ENCODE peak calls at places on chromosomes 5 and 9, in four cellular contexts. F is stomach, V is body of pancreas, U is AG09309. P is an unnamed sample.

GRCh38 chr5:35143841-35144240 is 86.4 kb downstream of the PRLR start:
- DNase-seq in F (no peak), V (no peak), U (no peak), P (no peak)

GRCh38 chr5:1633605-1634336 is 110.0 kb upstream of the LPCAT1 start:
- DNase-seq in F (peak), V (peak), U (no peak), P (peak)

GRCh38 chr5:173895766-173896165 is 7.6 kb downstream of the CPEB4 start:
- DNase-seq in F (no peak), V (no peak), U (no peak), P (no peak)

GRCh38 chr9:129773262-129774048 is 20.6 kb upstream of the PTGES start:
- DNase-seq in F (peak), V (peak), U (peak), P (no peak)

GRCh38 chr5:167898361-167899042 is 392.9 kb upstream of the WWC1 start:
- DNase-seq in F (no peak), V (no peak), U (no peak), P (no peak)

GRCh38 chr5:80072103-80073073 is 37.2 kb downstream of the THBS4 start:
- DNase-seq in F (no peak), V (no peak), U (no peak), P (no peak)

GRCh38 chr9:112048924-112049785 is 125.9 kb downstream of the SUSD1 start:
- DNase-seq in F (peak), V (peak), U (peak), P (no peak)

GRCh38 chr5:17374973-17375844 is 122.8 kb upstream of the TAF11L2 start:
- DNase-seq in F (peak), V (peak), U (no peak), P (no peak)

GRCh38 chr5:25963251-25964008 is 1075.0 kb downstream of the CDH9 start:
- DNase-seq in F (no peak), V (peak), U (no peak), P (peak)

GRCh38 chr5:180646963-180647305 is 2.5 kb downstream of the FLT4 start:
- DNase-seq in F (no peak), V (peak), U (no peak), P (no peak)

GRCh38 chr5:101520417-101520816 is 617.3 kb upstream of the ST8SIA4 start:
- DNase-seq in F (no peak), V (no peak), U (no peak), P (no peak)

GRCh38 chr9:36551868-36552267 is 20.8 kb upstream of the MELK start:
- DNase-seq in F (no peak), V (no peak), U (no peak), P (no peak)

GRCh38 chr9:137025120-137025966 is 2.7 kb downstream of the ABCA2 start:
- DNase-seq in F (peak), V (peak), U (no peak), P (peak)

GRCh38 chr9:121987312-121987711 is 105.8 kb downstream of the TTLL11 start:
- DNase-seq in F (no peak), V (no peak), U (no peak), P (no peak)

GRCh38 chr5:14946813-14947640 is 75.4 kb upstream of the ANKH start:
- DNase-seq in F (peak), V (peak), U (no peak), P (no peak)

GRCh38 chr5:62314431-62314830 is 8.4 kb downstream of the KIF2A start:
- DNase-seq in F (no peak), V (no peak), U (no peak), P (no peak)

GRCh38 chr5:131786036-131786435 is 10.8 kb downstream of the FNIP1 start:
- DNase-seq in F (no peak), V (no peak), U (no peak), P (no peak)
- TF ChIP-seq CTCF in F (no peak), V (no peak), U (no peak), P (no peak)

GRCh38 chr5:77518304-77518703 is 26.2 kb upstream of the WDR41 start:
- DNase-seq in F (no peak), V (no peak), U (no peak), P (no peak)
- TF ChIP-seq CTCF in F (no peak), V (no peak), U (no peak), P (peak)

GRCh38 chr5:71586941-71587708 is at the start of gene MCCC2:
- DNase-seq in F (peak), V (peak), U (peak), P (peak)

GRCh38 chr5:71586052-71586940 is 844 bp upstream of the MCCC2 start:
- DNase-seq in F (no peak), V (no peak), U (no peak), P (no peak)

GRCh38 chr5:71588533-71588885 is 1.4 kb downstream of the MCCC2 start:
- DNase-seq in F (no peak), V (no peak), U (no peak), P (no peak)

GRCh38 chr5:71589903-71590302 is 2.8 kb downstream of the MCCC2 start:
- DNase-seq in F (no peak), V (no peak), U (no peak), P (no peak)

DNA sequence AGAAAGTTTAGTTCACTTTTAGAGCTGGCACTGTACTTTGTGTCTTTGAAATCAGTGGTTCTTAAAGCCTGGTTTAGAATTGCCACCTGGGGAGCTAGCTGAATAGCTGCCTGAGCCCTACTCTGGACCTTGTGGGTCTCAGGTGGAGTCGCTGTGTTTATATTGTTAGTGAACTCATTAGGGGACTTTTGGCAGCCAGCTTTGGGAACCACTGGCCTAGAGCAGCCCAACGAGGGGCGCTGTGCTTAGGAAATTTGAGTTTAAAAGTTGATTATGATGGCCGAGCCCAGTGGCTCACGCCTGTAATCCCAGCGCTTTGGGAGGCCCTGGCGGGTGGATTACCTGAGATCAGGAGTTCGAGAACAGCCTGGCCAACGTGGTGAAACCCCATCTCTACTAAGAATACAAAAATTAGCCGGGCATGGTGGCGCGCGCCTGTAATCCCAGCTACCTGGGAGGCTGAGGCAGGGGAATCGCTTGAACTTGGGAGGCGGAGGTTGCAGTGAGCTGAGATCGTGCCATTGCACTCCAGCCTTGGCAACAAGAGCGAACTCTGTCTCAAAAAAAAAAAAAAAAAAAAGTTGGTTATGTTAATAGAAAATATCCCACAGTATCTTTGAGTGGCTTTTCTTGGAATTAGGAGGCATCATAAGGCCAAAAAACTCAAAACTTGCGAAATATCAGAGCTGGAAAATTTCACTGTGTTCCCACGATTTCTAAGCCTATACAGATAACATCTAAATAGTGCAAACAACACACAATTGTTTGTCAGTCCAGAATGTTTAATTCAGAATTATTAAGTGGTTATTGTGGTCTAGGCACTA is 781 bp downstream of the MCCC2 start:
- DNase-seq in F (no peak), V (no peak), U (no peak), P (no peak)
- TF ChIP-seq CTCF in F (no peak), V (no peak), U (no peak), P (no peak)

DNA sequence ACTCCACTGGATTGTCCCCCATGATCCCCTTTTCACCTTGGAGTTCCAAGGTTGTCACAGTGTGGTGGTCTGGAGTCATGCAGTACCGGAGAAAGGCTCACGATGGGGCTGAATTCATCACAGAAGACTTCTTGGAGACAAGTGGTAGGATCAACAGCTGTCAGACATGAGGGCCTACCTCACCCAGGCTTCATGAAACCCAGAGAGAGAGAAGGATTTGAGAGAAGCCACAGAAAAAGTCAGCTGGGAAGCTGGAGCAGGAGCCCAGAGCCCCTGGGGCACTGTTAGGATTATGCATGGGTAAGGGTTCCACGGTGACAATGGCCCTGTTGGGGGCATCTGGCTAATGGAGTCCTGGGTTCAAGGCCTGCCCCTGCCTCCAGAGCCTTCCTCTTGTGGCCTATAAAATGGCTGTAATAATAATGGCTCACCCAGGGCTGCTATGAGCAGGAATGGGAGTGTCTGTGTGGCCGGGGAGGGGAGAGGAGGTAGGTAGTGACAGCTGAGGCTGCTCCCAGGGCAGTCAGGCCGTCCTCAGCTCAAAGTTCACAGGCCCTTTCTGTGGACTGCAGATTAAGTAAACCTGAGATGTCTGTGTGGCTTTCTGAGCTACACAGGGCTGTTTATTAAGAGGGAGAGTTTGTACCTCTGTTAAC is 910 bp downstream of the TRIM14 start:
- DNase-seq in F (peak), V (peak), U (no peak), P (no peak)
- TF ChIP-seq CTCF in F (no peak), V (no peak), U (peak), P (no peak)

GRCh38 chr5:95068952-95069351 is 215.9 kb downstream of the MCTP1 start:
- DNase-seq in F (no peak), V (no peak), U (no peak), P (no peak)
- TF ChIP-seq CTCF in F (no peak), V (no peak), U (no peak), P (no peak)